ENCODE peak calls at places on chromosome 18, in ten cellular contexts. Z, K, A, T, O, E, M, G, N and L are unnamed samples.

GRCh38 chr18:55096261-55097026 is 137.2 kb upstream of the CCDC68 start:
- DNase-seq in Z (peak), O (no peak), M (no peak), G (no peak), A (peak), T (no peak), K (peak), E (peak), N (no peak), L (peak)

GRCh38 chr18:8930990-8931648 is 171.4 kb upstream of the NDUFV2 start:
- DNase-seq in Z (peak), O (no peak), K (no peak), E (no peak), M (no peak), N (no peak), A (peak), T (no peak), G (no peak), L (peak)

GRCh38 chr18:24987271-24987932 is 364.6 kb downstream of the ZNF521 start:
- DNase-seq in A (peak), G (no peak), T (no peak), E (no peak), K (no peak), M (no peak), O (no peak), Z (no peak), N (no peak), L (no peak)

GRCh38 chr18:33369711-33370449 is 70.6 kb downstream of the CCDC178 start:
- DNase-seq in Z (no peak), T (no peak), O (no peak), N (no peak), K (no peak), A (no peak), G (no peak), E (no peak), M (no peak), L (no peak)

GRCh38 chr18:9417081-9417841 is 58.1 kb upstream of the RALBP1 start:
- DNase-seq in A (peak), T (no peak), K (no peak), Z (peak), O (no peak), M (no peak), G (no peak), N (no peak), E (no peak), L (peak)

GRCh38 chr18:69943021-69943420 is 4.7 kb downstream of the CD226 start:
- DNase-seq in G (no peak), O (no peak), K (no peak), M (no peak), E (no peak), N (no peak), A (no peak), T (no peak), Z (peak), L (no peak)

GRCh38 chr18:10437837-10438236 is 16.6 kb upstream of the APCDD1 start:
- DNase-seq in A (no peak), O (no peak), N (no peak), E (no peak), Z (no peak), T (no peak), K (no peak), G (no peak), M (no peak), L (no peak)

GRCh38 chr18:55337908-55338521 is 250.0 kb downstream of the TCF4 start:
- DNase-seq in K (no peak), E (no peak), N (no peak), M (no peak), Z (no peak), O (no peak), T (no peak), G (no peak), A (no peak), L (no peak)

GRCh38 chr18:62625019-62625418 is 90.3 kb upstream of the PHLPP1 start:
- DNase-seq in A (no peak), Z (no peak), T (no peak), K (no peak), E (no peak), M (no peak), G (no peak), N (no peak), O (no peak), L (no peak)

DNA sequence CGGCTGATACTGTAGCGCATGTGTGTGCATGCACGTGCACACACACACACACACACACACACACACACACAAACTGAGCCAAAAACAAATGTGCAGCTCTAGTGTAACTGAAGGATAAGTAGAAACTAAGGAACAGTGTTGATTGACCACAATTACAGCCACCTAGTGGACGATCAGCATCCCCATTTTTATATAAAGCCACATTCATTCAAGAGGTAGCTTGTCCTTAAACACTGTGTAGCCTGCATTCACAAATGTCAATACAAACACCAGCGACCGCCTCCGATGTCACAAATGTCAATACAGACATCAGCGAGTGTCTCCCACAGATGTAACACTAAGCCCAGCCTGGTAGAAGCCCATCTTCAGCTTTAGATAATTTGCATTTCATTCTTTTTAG is 167.4 kb downstream of the PTGR3 start:
- DNase-seq in O (no peak), N (no peak), K (no peak), Z (peak), T (no peak), G (no peak), E (no peak), A (peak), M (no peak), L (no peak)
- TF ChIP-seq CTCF in O (peak), N (peak), K (peak), Z (peak), T (no peak), G (no peak), E (peak), A (peak), M (peak), L (peak)

GRCh38 chr18:22428672-22429071 is 11.0 kb upstream of the CTAGE1 start:
- DNase-seq in M (no peak), G (no peak), Z (peak), N (no peak), K (no peak), A (peak), E (no peak), T (no peak), O (no peak), L (peak)

GRCh38 chr18:22434973-22435608 is 17.4 kb upstream of the CTAGE1 start:
- DNase-seq in N (no peak), T (no peak), M (no peak), A (peak), Z (peak), G (no peak), E (no peak), K (no peak), O (no peak), L (peak)

GRCh38 chr18:22429564-22429963 is 11.8 kb upstream of the CTAGE1 start:
- DNase-seq in E (no peak), K (no peak), M (no peak), G (no peak), N (no peak), Z (no peak), O (no peak), T (no peak), A (no peak), L (no peak)

GRCh38 chr18:22433960-22434359 is 16.2 kb upstream of the CTAGE1 start:
- DNase-seq in O (no peak), T (no peak), E (no peak), A (peak), G (no peak), K (no peak), Z (peak), N (no peak), M (no peak), L (no peak)

GRCh38 chr18:22432672-22433137 is 15.0 kb upstream of the CTAGE1 start:
- DNase-seq in O (peak), A (peak), E (no peak), G (no peak), M (no peak), K (peak), Z (peak), N (no peak), T (no peak), L (peak)
- TF ChIP-seq CTCF in O (no peak), A (no peak), E (no peak), G (no peak), M (no peak), K (no peak), Z (no peak), N (no peak), T (no peak), L (no peak)

DNA sequence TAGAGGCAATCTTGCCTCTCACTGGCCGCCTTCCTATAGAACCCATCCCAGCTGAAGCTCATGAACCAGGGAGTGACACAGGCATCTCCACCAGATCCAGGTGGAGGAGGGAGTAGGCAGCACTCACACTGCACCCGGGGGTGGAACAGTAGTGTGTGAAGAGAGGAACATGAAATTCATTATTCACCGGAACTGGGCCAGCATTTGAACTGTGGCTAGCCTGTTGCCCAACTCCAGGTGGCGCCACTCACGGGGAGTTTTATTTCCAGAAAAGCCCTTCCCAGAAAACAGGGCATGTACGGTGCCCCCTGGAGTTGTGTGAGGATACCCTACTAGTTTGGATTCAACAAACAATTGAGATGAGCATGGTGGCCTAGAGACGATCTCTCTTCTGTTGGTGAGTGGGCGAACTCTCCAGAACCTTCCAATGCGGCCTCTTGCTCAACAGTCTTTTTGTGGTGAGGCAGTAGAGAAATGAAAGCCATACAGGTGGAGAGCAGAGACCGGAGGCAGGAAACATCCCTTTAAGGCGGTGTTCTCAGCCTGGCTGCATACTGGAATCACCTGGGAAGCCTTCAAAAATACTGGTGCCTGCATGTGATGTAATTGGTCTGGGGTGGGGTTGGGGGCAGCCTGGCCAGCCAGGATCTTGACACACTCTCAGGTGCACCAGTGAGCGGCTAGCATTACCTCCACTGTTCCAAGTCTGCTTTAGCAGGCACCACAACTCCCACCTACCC is 73.5 kb upstream of the NEDD4L start:
- DNase-seq in M (no peak), T (no peak), E (no peak), K (peak), Z (no peak), O (no peak), A (peak), G (no peak), N (peak), L (no peak)
- TF ChIP-seq CTCF in M (peak), T (peak), E (peak), K (peak), Z (peak), O (peak), A (peak), G (no peak), N (peak), L (peak)

DNA sequence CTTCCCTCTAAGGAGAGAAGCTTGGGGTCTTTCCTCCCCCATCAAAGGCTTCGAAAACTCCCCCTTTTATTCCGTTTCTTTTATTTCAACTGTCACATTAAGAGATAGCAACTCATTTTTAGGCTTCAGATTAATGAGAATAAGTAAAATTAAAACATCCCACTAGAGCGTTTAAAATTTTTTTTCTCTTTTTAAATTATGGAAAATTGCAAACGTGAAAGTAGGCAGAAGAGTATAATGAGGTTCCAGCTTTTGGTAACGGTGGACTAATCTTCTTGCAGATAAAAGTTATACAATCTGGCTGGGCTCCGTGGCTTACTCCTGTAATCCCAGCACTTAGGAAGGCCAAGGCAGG is 21.9 kb upstream of the RMP24 start:
- DNase-seq in T (no peak), N (no peak), M (no peak), E (no peak), Z (no peak), O (no peak), K (no peak), G (no peak), A (no peak), L (no peak)
- TF ChIP-seq CTCF in T (no peak), N (peak), M (peak), E (no peak), Z (no peak), O (peak), K (no peak), G (peak), A (no peak), L (no peak)

GRCh38 chr18:58049000-58049688 is 5.1 kb downstream of the NEDD4L start:
- DNase-seq in G (no peak), N (no peak), Z (no peak), T (no peak), K (no peak), O (no peak), E (no peak), A (no peak), M (no peak), L (no peak)

GRCh38 chr18:58048243-58048642 is 4.2 kb downstream of the NEDD4L start:
- DNase-seq in T (no peak), G (no peak), Z (no peak), E (no peak), M (no peak), A (no peak), O (no peak), N (no peak), K (no peak), L (peak)

GRCh38 chr18:58046087-58046793 is 2.2 kb downstream of the NEDD4L start:
- DNase-seq in M (no peak), O (no peak), Z (no peak), G (no peak), E (no peak), A (no peak), K (no peak), T (no peak), N (no peak), L (peak)

GRCh38 chr18:58046794-58047555 is 2.9 kb downstream of the NEDD4L start:
- DNase-seq in N (no peak), M (no peak), K (no peak), A (no peak), E (no peak), Z (no peak), T (no peak), G (no peak), O (no peak), L (peak)

DNA sequence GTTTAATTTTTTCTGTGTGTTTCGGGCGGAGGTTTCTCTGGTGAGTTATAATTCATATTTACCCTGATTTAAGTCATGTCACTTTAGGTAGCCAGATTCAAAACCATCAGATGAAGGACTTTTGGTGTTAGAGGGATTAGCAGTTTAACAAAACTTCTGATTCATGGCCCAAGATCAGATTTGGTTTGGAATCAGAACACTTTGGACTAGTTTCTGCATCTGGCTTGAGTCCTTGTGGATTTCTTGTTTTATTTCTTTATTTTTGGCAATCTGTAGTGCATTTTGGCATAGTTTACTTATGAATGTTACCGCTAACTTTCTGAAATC is 3.5 kb downstream of the NEDD4L start:
- DNase-seq in T (no peak), Z (no peak), N (no peak), G (no peak), A (no peak), K (no peak), M (no peak), E (no peak), O (no peak), L (peak)
- TF ChIP-seq CTCF in T (no peak), Z (no peak), N (no peak), G (no peak), A (no peak), K (no peak), M (no peak), E (no peak), O (no peak), L (no peak)

GRCh38 chr18:58194028-58194427 is 150.0 kb downstream of the NEDD4L start:
- DNase-seq in A (no peak), E (no peak), M (no peak), T (no peak), Z (no peak), O (no peak), G (no peak), K (peak), N (no peak), L (no peak)
- TF ChIP-seq CTCF in A (peak), E (no peak), M (peak), T (no peak), Z (peak), O (peak), G (no peak), K (peak), N (peak), L (peak)